ENCODE peak calls at places on chromosomes 2 and 18, in five cellular contexts. I is HCT116, D is A549, H is ovary, M is endothelial cell of umbilical vein. R is an unnamed sample.

GRCh38 chr2:119694994-119695521 is 16.1 kb downstream of the TMEM177 start:
- DNase-seq in D (no peak), I (no peak), M (peak; percentile 10), H (peak; percentile 53), R (no peak)

GRCh38 chr2:234136461-234136860 is 86.0 kb downstream of the SPP2 start:
- DNase-seq in D (no peak), M (no peak), H (no peak), I (no peak), R (no peak)

GRCh38 chr2:168635065-168635577 is 167.3 kb upstream of the NOSTRIN start:
- DNase-seq in H (peak; percentile 54), M (no peak), D (no peak), I (no peak), R (peak; percentile 93)

GRCh38 chr18:5546660-5547059 is 2.9 kb upstream of the EPB41L3 start:
- DNase-seq in H (no peak), M (peak; percentile 76), I (no peak), D (no peak), R (no peak)

GRCh38 chr2:158755738-158756137 is 39.4 kb upstream of the DAPL1 start:
- DNase-seq in I (peak; percentile 24), M (peak; percentile 6), H (no peak), D (no peak), R (no peak)

GRCh38 chr2:240812301-240812680 is 7.7 kb downstream of the KIF1A start:
- DNase-seq in I (no peak), H (no peak), M (no peak), D (no peak), R (peak; percentile 59)

GRCh38 chr2:98912221-98912851 is 23.7 kb downstream of the CRACDL start:
- DNase-seq in D (peak; percentile 56), M (peak; percentile 87), H (peak; percentile 71), I (peak; percentile 29), R (peak; percentile 65)

GRCh38 chr18:75526038-75526437 is 98.5 kb upstream of the SMIM21 start:
- DNase-seq in M (no peak), H (no peak), I (no peak), D (no peak), R (no peak)

GRCh38 chr2:106575955-106576354 is 88.8 kb downstream of the CD8B2 start:
- DNase-seq in H (peak; percentile 77), I (no peak), D (no peak), M (no peak), R (no peak)

GRCh38 chr2:137255990-137256389 is 490.6 kb downstream of the THSD7B start:
- DNase-seq in I (no peak), D (no peak), M (no peak), H (no peak), R (no peak)

GRCh38 chr2:38750011-38750792 is 959 bp downstream of the SRSF7 start:
- DNase-seq in M (peak; percentile 40), H (peak; percentile 77), I (no peak), D (no peak), R (peak; percentile 81)

GRCh38 chr2:557635-558301 is 119.4 kb downstream of the TMEM18 start:
- DNase-seq in D (no peak), H (peak; percentile 68), M (no peak), I (no peak), R (no peak)

GRCh38 chr18:57437782-57438668 is 2.9 kb downstream of the ONECUT2 start:
- DNase-seq in D (peak; percentile 49), M (peak; percentile 59), I (peak; percentile 40), H (peak; percentile 34), R (no peak)

GRCh38 chr18:24987933-24988840 is 363.8 kb downstream of the ZNF521 start:
- DNase-seq in I (no peak), H (no peak), M (peak; percentile 6), D (no peak), R (peak; percentile 72)

GRCh38 chr2:30172622-30173021 is 25.8 kb downstream of the YPEL5 start:
- DNase-seq in M (no peak), D (no peak), H (no peak), I (no peak), R (no peak)

GRCh38 chr2:45739796-45740485 is 88.5 kb downstream of the PRKCE start:
- DNase-seq in I (no peak), D (no peak), M (no peak), H (no peak), R (no peak)

GRCh38 chr2:218257390-218257981 is 3.3 kb upstream of the GPBAR1 start:
- DNase-seq in D (no peak), H (peak; percentile 37), M (peak; percentile 24), I (peak; percentile 35), R (peak; percentile 56)

GRCh38 chr2:236663267-236663666 is 93.6 kb downstream of the ACKR3 start:
- DNase-seq in H (no peak), M (no peak), D (no peak), I (no peak), R (peak; percentile 94)

GRCh38 chr2:28976584-28976983 is 4.5 kb upstream of the TOGARAM2 start:
- DNase-seq in H (no peak), I (no peak), D (no peak), M (no peak), R (peak; percentile 56)

GRCh38 chr2:60954139-60954538 is 63.4 kb upstream of the PEX13 start:
- DNase-seq in M (no peak), H (no peak), D (no peak), I (no peak), R (no peak)

GRCh38 chr2:53442783-53443182 is 324.8 kb upstream of the CHAC2 start:
- DNase-seq in I (no peak), H (no peak), D (no peak), M (no peak), R (no peak)

GRCh38 chr18:59520569-59520968 is 161.5 kb upstream of the LMAN1 start:
- DNase-seq in I (no peak), H (no peak), D (no peak), M (peak; percentile 10), R (no peak)

GRCh38 chr2:6946722-6947121 is 29.5 kb downstream of the RNF144A start:
- DNase-seq in H (no peak), D (no peak), I (no peak), M (peak; percentile 63), R (no peak)

GRCh38 chr2:216657086-216657855 is 24.1 kb downstream of the IGFBP2 start:
- DNase-seq in M (no peak), I (no peak), H (no peak), D (no peak), R (no peak)

GRCh38 chr18:7572837-7573236 is 5.7 kb downstream of the PTPRM start:
- DNase-seq in M (peak; percentile 42), H (no peak), D (no peak), I (no peak), R (no peak)

GRCh38 chr2:182717451-182718215 is 1.6 kb downstream of the DNAJC10 start:
- DNase-seq in H (no peak), M (peak; percentile 22), I (no peak), D (no peak), R (no peak)

GRCh38 chr18:77167276-77167675 is 34.7 kb upstream of the MBP start:
- DNase-seq in M (no peak), I (no peak), D (no peak), H (no peak), R (no peak)

GRCh38 chr2:20599001-20599600 is 51.8 kb downstream of the HS1BP3 start:
- DNase-seq in H (peak; percentile 50), I (no peak), M (peak; percentile 71), D (no peak), R (peak; percentile 79)

GRCh38 chr2:158321264-158321663 is 135.3 kb downstream of the CCDC148 start:
- DNase-seq in D (no peak), H (no peak), M (peak; percentile 33), I (peak; percentile 4), R (no peak)

GRCh38 chr2:21052044-21052443 is 8.2 kb upstream of the APOB start:
- DNase-seq in I (no peak), H (no peak), D (no peak), M (no peak), R (no peak)

GRCh38 chr2:224885836-224886547 is 156.3 kb downstream of the DOCK10 start:
- DNase-seq in H (no peak), D (no peak), M (peak; percentile 21), I (no peak), R (no peak)

DNA sequence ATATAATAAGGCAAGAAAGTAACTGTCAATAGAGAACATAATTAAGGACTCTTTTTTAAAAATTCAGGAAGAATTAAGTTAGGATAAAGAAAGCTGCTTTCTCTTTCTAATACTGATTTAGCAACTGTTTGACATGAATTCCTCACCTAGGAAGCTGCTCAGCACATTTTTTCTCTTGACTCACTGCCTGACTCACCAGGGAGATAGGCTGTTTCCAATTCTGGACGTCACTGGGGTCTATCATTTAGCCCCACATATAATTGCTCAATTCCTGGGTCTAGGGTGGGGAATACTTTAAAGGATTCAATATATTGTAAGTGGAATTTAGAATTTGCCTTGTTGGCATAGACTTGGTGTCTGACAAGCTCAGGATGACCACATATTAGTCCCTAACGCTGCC is 50.8 kb upstream of the UGP2 start:
- DNase-seq in H (no peak), I (no peak), M (peak; percentile 37), D (peak; percentile 10), R (no peak)
- H3K27ac ChIP-seq in H (no peak overlapping the region), I (no peak overlapping the region), M (peak overlapping the region; percentile 31), D (peak overlapping the region; percentile 31), R (no peak overlapping the region)

GRCh38 chr18:48160622-48161021 is 230.2 kb upstream of the SMAD2 start:
- DNase-seq in M (no peak), I (no peak), H (no peak), D (no peak), R (no peak)

GRCh38 chr18:48159816-48160215 is 229.4 kb upstream of the SMAD2 start:
- DNase-seq in M (no peak), I (no peak), H (no peak), D (no peak), R (no peak)

GRCh38 chr18:48163184-48164095 is 233.0 kb upstream of the SMAD2 start:
- DNase-seq in I (no peak), M (no peak), D (no peak), H (no peak), R (no peak)

GRCh38 chr18:48161911-48162698 is 231.6 kb upstream of the SMAD2 start:
- DNase-seq in M (no peak), D (peak; percentile 21), H (no peak), I (no peak), R (peak; percentile 72)

DNA sequence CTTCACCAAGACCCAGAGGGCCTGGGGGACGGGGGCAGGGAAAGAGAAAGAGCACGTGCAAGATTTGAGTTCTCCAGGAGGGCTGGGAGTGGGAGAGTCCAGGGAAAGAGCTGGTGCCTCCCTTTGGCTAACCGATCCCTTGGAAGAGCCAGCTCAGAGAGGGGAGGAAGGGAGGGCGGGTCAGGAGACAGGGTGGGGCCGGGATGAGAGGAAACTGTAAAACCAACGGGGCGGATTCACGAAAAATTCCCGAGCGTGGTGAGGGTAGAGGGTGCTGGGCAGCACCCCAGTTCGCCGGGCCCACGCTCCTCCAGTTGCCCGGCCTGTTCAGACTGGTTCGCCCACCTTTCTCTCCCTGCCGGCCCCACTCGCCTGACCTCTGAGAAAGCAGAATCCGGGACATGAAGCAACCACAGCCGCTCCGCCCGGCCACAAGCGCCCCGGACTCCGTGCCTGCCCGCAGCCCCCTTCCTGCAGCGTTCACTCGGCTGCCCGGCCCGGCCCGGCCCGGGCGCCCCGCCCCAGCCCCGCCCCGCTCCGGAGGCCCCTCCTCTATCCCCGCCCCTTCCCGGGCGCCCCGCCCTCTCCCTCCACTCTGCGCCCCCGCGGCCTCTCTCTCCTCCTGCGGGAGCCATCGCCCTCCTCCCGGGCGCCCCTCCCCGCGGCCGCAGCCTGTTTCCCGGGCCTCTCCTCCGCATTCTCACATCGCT is 230.9 kb upstream of the SMAD2 start:
- DNase-seq in M (peak; percentile 26), I (no peak), D (peak; percentile 35), H (peak; percentile 95), R (peak; percentile 91)
- TF ChIP-seq POLR2A in M (no peak), I (no peak), D (peak; percentile 59), H (peak; percentile 53), R (no peak)

GRCh38 chr2:42791606-42792005 is 777 bp downstream of the HAAO start:
- DNase-seq in M (no peak), I (no peak), D (no peak), H (no peak), R (peak; percentile 58)
- H3K4me3 ChIP-seq in M (no peak overlapping the region), I (no peak overlapping the region), D (no peak overlapping the region), H (peak overlapping the region; percentile 83), R (peak overlapping the region; percentile 62)

GRCh38 chr2:173938700-173939384 is 26.3 kb downstream of the SP3 start:
- DNase-seq in M (no peak), D (no peak), I (no peak), H (no peak), R (no peak)
- H3K27ac ChIP-seq in M (no peak overlapping the region), D (no peak overlapping the region), I (no peak overlapping the region), H (no peak overlapping the region), R (no peak overlapping the region)